ENCODE peak calls at places on chromosomes 3 and 15, in seven cellular contexts. One of them, this sample, is unnamed.

GRCh38 chr3:129404130-129404529 is 24.3 kb downstream of the EFCAB12 start:
- DNase-seq in psoas muscle: no peak
- DNase-seq in activated gamma-delta T cell treated with Interleukin-2 at 50 U/mL for 16 hours: no peak
- DNase-seq in NCI-H1930: no peak
- DNase-seq in substantia nigra: no peak
- DNase-seq in CD8-positive, alpha-beta memory T cell: no peak
- DNase-seq in SHP77: no peak
- DNase-seq in this sample: no peak

GRCh38 chr15:43514241-43515057 is 3.0 kb upstream of the MAP1A start:
- DNase-seq in substantia nigra: peak; percentile 62
- DNase-seq in psoas muscle: peak; percentile 81
- DNase-seq in CD8-positive, alpha-beta memory T cell: no peak
- DNase-seq in activated gamma-delta T cell treated with Interleukin-2 at 50 U/mL for 16 hours: no peak
- DNase-seq in NCI-H1930: no peak
- DNase-seq in SHP77: peak; percentile 83
- DNase-seq in this sample: no peak

GRCh38 chr3:170056710-170057454 is 19.1 kb downstream of the GPR160 start:
- DNase-seq in psoas muscle: no peak
- DNase-seq in activated gamma-delta T cell treated with Interleukin-2 at 50 U/mL for 16 hours: no peak
- DNase-seq in NCI-H1930: no peak
- DNase-seq in CD8-positive, alpha-beta memory T cell: no peak
- DNase-seq in SHP77: no peak
- DNase-seq in substantia nigra: no peak
- DNase-seq in this sample: no peak

GRCh38 chr15:98809273-98809672 is 160.9 kb downstream of the IGF1R start:
- DNase-seq in substantia nigra: no peak
- DNase-seq in activated gamma-delta T cell treated with Interleukin-2 at 50 U/mL for 16 hours: no peak
- DNase-seq in psoas muscle: no peak
- DNase-seq in NCI-H1930: no peak
- DNase-seq in CD8-positive, alpha-beta memory T cell: no peak
- DNase-seq in SHP77: no peak
- DNase-seq in this sample: no peak

GRCh38 chr3:141093971-141094401 is 42.8 kb downstream of the SPSB4 start:
- DNase-seq in psoas muscle: peak; percentile 82
- DNase-seq in NCI-H1930: no peak
- DNase-seq in activated gamma-delta T cell treated with Interleukin-2 at 50 U/mL for 16 hours: no peak
- DNase-seq in substantia nigra: no peak
- DNase-seq in SHP77: no peak
- DNase-seq in CD8-positive, alpha-beta memory T cell: no peak
- DNase-seq in this sample: peak; percentile 56

GRCh38 chr3:173747427-173747826 is 349.9 kb downstream of the NLGN1 start:
- DNase-seq in CD8-positive, alpha-beta memory T cell: no peak
- DNase-seq in substantia nigra: no peak
- DNase-seq in NCI-H1930: no peak
- DNase-seq in activated gamma-delta T cell treated with Interleukin-2 at 50 U/mL for 16 hours: no peak
- DNase-seq in SHP77: no peak
- DNase-seq in psoas muscle: no peak
- DNase-seq in this sample: no peak

GRCh38 chr15:81265256-81265943 is 58.5 kb downstream of the STARD5 start:
- DNase-seq in substantia nigra: no peak
- DNase-seq in activated gamma-delta T cell treated with Interleukin-2 at 50 U/mL for 16 hours: no peak
- DNase-seq in NCI-H1930: no peak
- DNase-seq in psoas muscle: no peak
- DNase-seq in SHP77: peak; percentile 60
- DNase-seq in CD8-positive, alpha-beta memory T cell: no peak
- DNase-seq in this sample: no peak

GRCh38 chr15:68667800-68668625 is 89.2 kb downstream of the CORO2B start:
- DNase-seq in activated gamma-delta T cell treated with Interleukin-2 at 50 U/mL for 16 hours: no peak
- DNase-seq in SHP77: no peak
- DNase-seq in psoas muscle: no peak
- DNase-seq in CD8-positive, alpha-beta memory T cell: no peak
- DNase-seq in NCI-H1930: no peak
- DNase-seq in substantia nigra: no peak
- DNase-seq in this sample: no peak

GRCh38 chr15:67901922-67902321 is 62.1 kb upstream of the RNU6-1 start:
- DNase-seq in psoas muscle: no peak
- DNase-seq in CD8-positive, alpha-beta memory T cell: no peak
- DNase-seq in activated gamma-delta T cell treated with Interleukin-2 at 50 U/mL for 16 hours: no peak
- DNase-seq in substantia nigra: no peak
- DNase-seq in NCI-H1930: no peak
- DNase-seq in SHP77: no peak
- DNase-seq in this sample: no peak

GRCh38 chr15:37015476-37015875 is 84.9 kb downstream of the MEIS2 start:
- DNase-seq in substantia nigra: no peak
- DNase-seq in NCI-H1930: no peak
- DNase-seq in SHP77: no peak
- DNase-seq in CD8-positive, alpha-beta memory T cell: no peak
- DNase-seq in activated gamma-delta T cell treated with Interleukin-2 at 50 U/mL for 16 hours: no peak
- DNase-seq in psoas muscle: no peak
- DNase-seq in this sample: no peak

GRCh38 chr3:109195812-109196211 is 59.3 kb downstream of the C3orf85 start:
- DNase-seq in activated gamma-delta T cell treated with Interleukin-2 at 50 U/mL for 16 hours: no peak
- DNase-seq in substantia nigra: no peak
- DNase-seq in NCI-H1930: no peak
- DNase-seq in psoas muscle: no peak
- DNase-seq in SHP77: no peak
- DNase-seq in CD8-positive, alpha-beta memory T cell: no peak
- DNase-seq in this sample: no peak

GRCh38 chr3:10116138-10116460 is 624 bp downstream of the BRK1 start:
- DNase-seq in SHP77: peak; percentile 4
- DNase-seq in CD8-positive, alpha-beta memory T cell: no peak
- DNase-seq in activated gamma-delta T cell treated with Interleukin-2 at 50 U/mL for 16 hours: no peak
- DNase-seq in psoas muscle: no peak
- DNase-seq in NCI-H1930: no peak
- DNase-seq in substantia nigra: no peak
- DNase-seq in this sample: no peak

GRCh38 chr3:36796896-36797295 is 32.5 kb upstream of the DCLK3 start:
- DNase-seq in psoas muscle: no peak
- DNase-seq in activated gamma-delta T cell treated with Interleukin-2 at 50 U/mL for 16 hours: no peak
- DNase-seq in NCI-H1930: no peak
- DNase-seq in SHP77: no peak
- DNase-seq in substantia nigra: no peak
- DNase-seq in CD8-positive, alpha-beta memory T cell: no peak
- DNase-seq in this sample: no peak

GRCh38 chr3:64354221-64354620 is 129.0 kb upstream of the PRICKLE2 start:
- DNase-seq in SHP77: no peak
- DNase-seq in activated gamma-delta T cell treated with Interleukin-2 at 50 U/mL for 16 hours: no peak
- DNase-seq in CD8-positive, alpha-beta memory T cell: no peak
- DNase-seq in NCI-H1930: no peak
- DNase-seq in substantia nigra: no peak
- DNase-seq in psoas muscle: no peak
- DNase-seq in this sample: no peak

GRCh38 chr3:32937331-32937730 is 14.1 kb upstream of the CCR4 start:
- DNase-seq in CD8-positive, alpha-beta memory T cell: no peak
- DNase-seq in substantia nigra: no peak
- DNase-seq in NCI-H1930: no peak
- DNase-seq in activated gamma-delta T cell treated with Interleukin-2 at 50 U/mL for 16 hours: no peak
- DNase-seq in psoas muscle: no peak
- DNase-seq in SHP77: peak; percentile 7
- DNase-seq in this sample: no peak

GRCh38 chr3:55526332-55527030 is 39.4 kb upstream of the WNT5A start:
- DNase-seq in activated gamma-delta T cell treated with Interleukin-2 at 50 U/mL for 16 hours: no peak
- DNase-seq in psoas muscle: no peak
- DNase-seq in NCI-H1930: no peak
- DNase-seq in substantia nigra: no peak
- DNase-seq in SHP77: peak; percentile 17
- DNase-seq in CD8-positive, alpha-beta memory T cell: no peak
- DNase-seq in this sample: no peak